ENCODE peak calls at places on chromosomes 13 and 19, in four cellular contexts. Y, F, P and R are unnamed samples.

GRCh38 chr13:66266348-66266747 is 963.8 kb downstream of the PCDH9 start:
- DNase-seq in Y (no peak), F (no peak), P (no peak), R (no peak)

GRCh38 chr13:76894401-76895110 is 8.4 kb upstream of the KCTD12 start:
- DNase-seq in Y (no peak), F (no peak), P (no peak), R (no peak)

GRCh38 chr19:15331419-15332310 is 674 bp downstream of the BRD4 start:
- DNase-seq in Y (no peak), F (peak), P (peak), R (no peak)

GRCh38 chr19:32687681-32688080 is 3.9 kb upstream of the NUDT19 start:
- DNase-seq in Y (no peak), F (no peak), P (no peak), R (no peak)

GRCh38 chr13:35140831-35141230 is 198.8 kb downstream of the NBEA start:
- DNase-seq in Y (peak), F (no peak), P (no peak), R (no peak)

GRCh38 chr13:51646041-51646670 is 61.9 kb downstream of the WDFY2 start:
- DNase-seq in Y (no peak), F (no peak), P (no peak), R (no peak)

GRCh38 chr19:4730740-4731171 is 7.1 kb upstream of the DPP9 start:
- DNase-seq in Y (no peak), F (no peak), P (peak), R (no peak)

GRCh38 chr19:40190891-40191835 is at the start of gene MAP3K10:
- DNase-seq in Y (peak), F (peak), P (peak), R (no peak)

GRCh38 chr19:44626067-44626624 is 12.8 kb downstream of the IGSF23 start:
- DNase-seq in Y (peak), F (no peak), P (no peak), R (peak)

GRCh38 chr19:2512523-2513431 is 36.9 kb downstream of the GADD45B start:
- DNase-seq in Y (no peak), F (no peak), P (no peak), R (no peak)

GRCh38 chr19:21835810-21836444 is at the start of gene ZNF43:
- DNase-seq in Y (peak), F (peak), P (no peak), R (peak)